ENCODE peak calls at places on chromosomes 11 and 22, in five cellular contexts. M is HuH-7.5; Q is GF-D8; K is stimulated activated CD8-positive, alpha-beta memory T cell treated with anti-CD3 and anti-CD28 coated beads, Interleukin-15, amount 100 ng/mL, for 24 hours; E is brain microvascular endothelial cell. A is an unnamed sample.

GRCh38 chr11:63761870-63762661 is 6.5 kb downstream of the ZFTA start:
- DNase-seq in E (no peak), Q (no peak), M (no peak), K (no peak), A (no peak)

GRCh38 chr11:29124436-29124835 is 892.4 kb downstream of the KCNA4 start:
- DNase-seq in M (no peak), E (no peak), K (no peak), Q (no peak), A (no peak)

GRCh38 chr11:95668113-95668512 is 121.5 kb downstream of the FAM76B start:
- DNase-seq in M (no peak), E (no peak), K (no peak), Q (no peak), A (no peak)

GRCh38 chr11:43393765-43394355 is 35.1 kb downstream of the TTC17 start:
- DNase-seq in K (no peak), M (no peak), E (peak), Q (no peak), A (no peak)

GRCh38 chr22:19759994-19760651 is 455 bp upstream of the TBX1 start:
- DNase-seq in E (no peak), Q (no peak), M (no peak), K (no peak), A (peak)

GRCh38 chr22:19040581-19041402 is 81.4 kb downstream of the DGCR2 start:
- DNase-seq in M (no peak), E (no peak), Q (no peak), K (no peak), A (no peak)

GRCh38 chr11:12251651-12252560 is 125.5 kb upstream of the PARVA start:
- DNase-seq in Q (no peak), K (no peak), M (no peak), E (no peak), A (no peak)

GRCh38 chr11:46249103-46249942 is 28.1 kb upstream of the CREB3L1 start:
- DNase-seq in K (no peak), M (no peak), E (peak), Q (no peak), A (no peak)

GRCh38 chr11:62792193-62792575 is 378 bp upstream of the TMEM223 start:
- DNase-seq in Q (no peak), M (no peak), E (no peak), K (no peak), A (no peak)

GRCh38 chr11:35590412-35590811 is 27.8 kb upstream of the FJX1 start:
- DNase-seq in Q (no peak), E (peak), M (no peak), K (no peak), A (no peak)

GRCh38 chr11:98398508-98398907 is 622.2 kb upstream of the CNTN5 start:
- DNase-seq in E (no peak), Q (no peak), M (no peak), K (no peak), A (no peak)

GRCh38 chr11:119872911-119873310 is 143.9 kb upstream of the NECTIN1 start:
- DNase-seq in K (no peak), E (no peak), M (no peak), Q (no peak), A (peak)

GRCh38 chr11:114440121-114440860 is 1.0 kb downstream of the REXO2 start:
- DNase-seq in M (no peak), E (no peak), Q (no peak), K (no peak), A (peak)

GRCh38 chr11:15208570-15209222 is 94.0 kb downstream of the INSC start:
- DNase-seq in M (peak), Q (no peak), E (peak), K (peak), A (peak)